ENCODE peak calls at places on chromosomes 3 and 15, in eight cellular contexts. One of them, this sample, is unnamed.

GRCh38 chr3:151707216-151707615 is 26.5 kb upstream of the AADACL2 start:
- DNase-seq in tibial artery: no peak
- DNase-seq in AG04450: no peak
- DNase-seq in WERI-Rb-1: no peak
- DNase-seq in neural crest cell: no peak
- DNase-seq in mammary epithelial cell: no peak
- DNase-seq in AG09309: no peak
- DNase-seq in fibroblast of pulmonary artery: no peak
- DNase-seq in this sample: no peak

GRCh38 chr15:93035953-93036810 is 52.8 kb downstream of the RGMA start:
- DNase-seq in neural crest cell: peak; percentile 59
- DNase-seq in AG04450: no peak
- DNase-seq in fibroblast of pulmonary artery: peak; percentile 53
- DNase-seq in WERI-Rb-1: peak; percentile 64
- DNase-seq in tibial artery: peak; percentile 31
- DNase-seq in mammary epithelial cell: no peak
- DNase-seq in AG09309: no peak
- DNase-seq in this sample: no peak

GRCh38 chr3:16377196-16377595 is 112.2 kb downstream of the OXNAD1 start:
- DNase-seq in AG04450: no peak
- DNase-seq in mammary epithelial cell: no peak
- DNase-seq in fibroblast of pulmonary artery: no peak
- DNase-seq in AG09309: no peak
- DNase-seq in WERI-Rb-1: no peak
- DNase-seq in neural crest cell: no peak
- DNase-seq in tibial artery: no peak
- DNase-seq in this sample: no peak

GRCh38 chr3:197854596-197855343 is 63.7 kb downstream of the LRCH3 start:
- DNase-seq in WERI-Rb-1: no peak
- DNase-seq in mammary epithelial cell: peak; percentile 90
- DNase-seq in AG09309: peak; percentile 98
- DNase-seq in tibial artery: no peak
- DNase-seq in AG04450: peak; percentile 94
- DNase-seq in neural crest cell: no peak
- DNase-seq in fibroblast of pulmonary artery: peak; percentile 91
- DNase-seq in this sample: peak; percentile 95

GRCh38 chr3:8982509-8982908 is 19.2 kb upstream of the RAD18 start:
- DNase-seq in AG04450: no peak
- DNase-seq in mammary epithelial cell: no peak
- DNase-seq in neural crest cell: no peak
- DNase-seq in AG09309: no peak
- DNase-seq in fibroblast of pulmonary artery: peak; percentile 22
- DNase-seq in tibial artery: no peak
- DNase-seq in WERI-Rb-1: no peak
- DNase-seq in this sample: peak; percentile 50

GRCh38 chr3:66469220-66469640 is 31.6 kb downstream of the LRIG1 start:
- DNase-seq in fibroblast of pulmonary artery: no peak
- DNase-seq in neural crest cell: no peak
- DNase-seq in AG09309: no peak
- DNase-seq in tibial artery: no peak
- DNase-seq in mammary epithelial cell: no peak
- DNase-seq in AG04450: no peak
- DNase-seq in WERI-Rb-1: no peak
- DNase-seq in this sample: no peak

GRCh38 chr3:185455860-185456259 is 43.0 kb downstream of the TMEM41A start:
- DNase-seq in fibroblast of pulmonary artery: no peak
- DNase-seq in WERI-Rb-1: no peak
- DNase-seq in AG09309: no peak
- DNase-seq in neural crest cell: no peak
- DNase-seq in mammary epithelial cell: no peak
- DNase-seq in AG04450: no peak
- DNase-seq in tibial artery: no peak
- DNase-seq in this sample: no peak

GRCh38 chr3:13244695-13245449 is 171.6 kb upstream of the IQSEC1 start:
- DNase-seq in neural crest cell: no peak
- DNase-seq in WERI-Rb-1: no peak
- DNase-seq in tibial artery: no peak
- DNase-seq in AG04450: no peak
- DNase-seq in fibroblast of pulmonary artery: no peak
- DNase-seq in AG09309: no peak
- DNase-seq in mammary epithelial cell: peak; percentile 95
- DNase-seq in this sample: no peak

GRCh38 chr3:126607214-126607908 is 47.6 kb downstream of the TXNRD3 start:
- DNase-seq in fibroblast of pulmonary artery: peak; percentile 62
- DNase-seq in AG04450: peak; percentile 16
- DNase-seq in mammary epithelial cell: peak; percentile 39
- DNase-seq in neural crest cell: no peak
- DNase-seq in tibial artery: no peak
- DNase-seq in AG09309: peak; percentile 14
- DNase-seq in WERI-Rb-1: no peak
- DNase-seq in this sample: peak; percentile 52

GRCh38 chr3:59364471-59364870 is 314.6 kb upstream of the CFAP20DC start:
- DNase-seq in AG04450: no peak
- DNase-seq in WERI-Rb-1: no peak
- DNase-seq in fibroblast of pulmonary artery: peak; percentile 20
- DNase-seq in neural crest cell: no peak
- DNase-seq in tibial artery: no peak
- DNase-seq in mammary epithelial cell: peak; percentile 18
- DNase-seq in AG09309: peak; percentile 46
- DNase-seq in this sample: peak; percentile 33

GRCh38 chr15:78220713-78221112 is 13.7 kb downstream of the ACSBG1 start:
- DNase-seq in mammary epithelial cell: no peak
- DNase-seq in tibial artery: no peak
- DNase-seq in AG09309: no peak
- DNase-seq in fibroblast of pulmonary artery: no peak
- DNase-seq in WERI-Rb-1: no peak
- DNase-seq in AG04450: no peak
- DNase-seq in neural crest cell: no peak
- DNase-seq in this sample: no peak

GRCh38 chr3:138675393-138675792 is 66.8 kb downstream of the FAIM start:
- DNase-seq in neural crest cell: no peak
- DNase-seq in AG09309: no peak
- DNase-seq in mammary epithelial cell: peak; percentile 14
- DNase-seq in tibial artery: no peak
- DNase-seq in fibroblast of pulmonary artery: peak; percentile 35
- DNase-seq in AG04450: no peak
- DNase-seq in WERI-Rb-1: no peak
- DNase-seq in this sample: peak; percentile 16

GRCh38 chr15:42490246-42490742 is 647 bp downstream of the ZNF106 start:
- DNase-seq in WERI-Rb-1: no peak
- DNase-seq in AG09309: no peak
- DNase-seq in fibroblast of pulmonary artery: peak; percentile 23
- DNase-seq in neural crest cell: no peak
- DNase-seq in mammary epithelial cell: peak; percentile 25
- DNase-seq in tibial artery: no peak
- DNase-seq in AG04450: no peak
- DNase-seq in this sample: peak; percentile 4

GRCh38 chr15:62060896-62061280 is 641 bp upstream of the VPS13C start:
- DNase-seq in AG09309: no peak
- DNase-seq in tibial artery: no peak
- DNase-seq in neural crest cell: no peak
- DNase-seq in AG04450: no peak
- DNase-seq in WERI-Rb-1: no peak
- DNase-seq in mammary epithelial cell: no peak
- DNase-seq in fibroblast of pulmonary artery: no peak
- DNase-seq in this sample: no peak

GRCh38 chr3:113212155-113212844 is 943 bp downstream of the BOC start:
- DNase-seq in tibial artery: peak; percentile 44
- DNase-seq in AG04450: no peak
- DNase-seq in WERI-Rb-1: peak; percentile 11
- DNase-seq in mammary epithelial cell: peak; percentile 47
- DNase-seq in fibroblast of pulmonary artery: peak; percentile 30
- DNase-seq in AG09309: no peak
- DNase-seq in neural crest cell: no peak
- DNase-seq in this sample: peak; percentile 59

GRCh38 chr15:49155834-49156627 is 632 bp upstream of the COPS2 start:
- DNase-seq in neural crest cell: no peak
- DNase-seq in AG09309: no peak
- DNase-seq in AG04450: no peak
- DNase-seq in mammary epithelial cell: peak; percentile 12
- DNase-seq in tibial artery: no peak
- DNase-seq in WERI-Rb-1: peak; percentile 14
- DNase-seq in fibroblast of pulmonary artery: peak; percentile 41
- DNase-seq in this sample: peak; percentile 25

GRCh38 chr15:31262901-31263671 is 63.5 kb upstream of the KLF13 start:
- DNase-seq in AG04450: no peak
- DNase-seq in WERI-Rb-1: no peak
- DNase-seq in fibroblast of pulmonary artery: no peak
- DNase-seq in mammary epithelial cell: peak; percentile 5
- DNase-seq in tibial artery: peak; percentile 49
- DNase-seq in neural crest cell: no peak
- DNase-seq in AG09309: peak; percentile 46
- DNase-seq in this sample: peak; percentile 48

GRCh38 chr15:72851586-72851985 is 68.0 kb upstream of the ADPGK start:
- DNase-seq in AG04450: no peak
- DNase-seq in fibroblast of pulmonary artery: no peak
- DNase-seq in WERI-Rb-1: peak; percentile 59
- DNase-seq in tibial artery: no peak
- DNase-seq in mammary epithelial cell: no peak
- DNase-seq in neural crest cell: no peak
- DNase-seq in AG09309: no peak
- DNase-seq in this sample: no peak

GRCh38 chr3:22542311-22542710 is 660.8 kb upstream of the UBE2E2 start:
- DNase-seq in WERI-Rb-1: no peak
- DNase-seq in neural crest cell: no peak
- DNase-seq in AG09309: no peak
- DNase-seq in fibroblast of pulmonary artery: peak; percentile 2
- DNase-seq in AG04450: no peak
- DNase-seq in mammary epithelial cell: no peak
- DNase-seq in tibial artery: no peak
- DNase-seq in this sample: no peak

GRCh38 chr3:122727766-122728165 is 47.1 kb downstream of the PARP14 start:
- DNase-seq in WERI-Rb-1: no peak
- DNase-seq in AG09309: no peak
- DNase-seq in mammary epithelial cell: no peak
- DNase-seq in neural crest cell: no peak
- DNase-seq in AG04450: no peak
- DNase-seq in tibial artery: no peak
- DNase-seq in fibroblast of pulmonary artery: no peak
- DNase-seq in this sample: peak; percentile 45
- TF ChIP-seq CTCF in WERI-Rb-1: no peak
- TF ChIP-seq CTCF in AG09309: no peak
- TF ChIP-seq CTCF in mammary epithelial cell: no peak
- TF ChIP-seq CTCF in neural crest cell: no peak
- TF ChIP-seq CTCF in AG04450: no peak
- TF ChIP-seq CTCF in tibial artery: no peak
- TF ChIP-seq CTCF in fibroblast of pulmonary artery: no peak
- TF ChIP-seq CTCF in this sample: no peak

GRCh38 chr3:28912120-28912885 is 368.6 kb upstream of the RBMS3 start:
- DNase-seq in tibial artery: no peak
- DNase-seq in AG09309: no peak
- DNase-seq in mammary epithelial cell: no peak
- DNase-seq in neural crest cell: no peak
- DNase-seq in AG04450: no peak
- DNase-seq in fibroblast of pulmonary artery: peak; percentile 28
- DNase-seq in WERI-Rb-1: no peak
- DNase-seq in this sample: no peak

GRCh38 chr3:28917895-28918294 is 363.0 kb upstream of the RBMS3 start:
- DNase-seq in mammary epithelial cell: no peak
- DNase-seq in AG09309: no peak
- DNase-seq in tibial artery: no peak
- DNase-seq in neural crest cell: no peak
- DNase-seq in WERI-Rb-1: no peak
- DNase-seq in fibroblast of pulmonary artery: no peak
- DNase-seq in AG04450: no peak
- DNase-seq in this sample: no peak

GRCh38 chr3:28916713-28917499 is 364.0 kb upstream of the RBMS3 start:
- DNase-seq in fibroblast of pulmonary artery: peak; percentile 89
- DNase-seq in WERI-Rb-1: peak; percentile 35
- DNase-seq in AG04450: peak; percentile 32
- DNase-seq in neural crest cell: peak; percentile 12
- DNase-seq in tibial artery: peak; percentile 74
- DNase-seq in AG09309: peak; percentile 25
- DNase-seq in mammary epithelial cell: peak; percentile 52
- DNase-seq in this sample: peak; percentile 71

DNA sequence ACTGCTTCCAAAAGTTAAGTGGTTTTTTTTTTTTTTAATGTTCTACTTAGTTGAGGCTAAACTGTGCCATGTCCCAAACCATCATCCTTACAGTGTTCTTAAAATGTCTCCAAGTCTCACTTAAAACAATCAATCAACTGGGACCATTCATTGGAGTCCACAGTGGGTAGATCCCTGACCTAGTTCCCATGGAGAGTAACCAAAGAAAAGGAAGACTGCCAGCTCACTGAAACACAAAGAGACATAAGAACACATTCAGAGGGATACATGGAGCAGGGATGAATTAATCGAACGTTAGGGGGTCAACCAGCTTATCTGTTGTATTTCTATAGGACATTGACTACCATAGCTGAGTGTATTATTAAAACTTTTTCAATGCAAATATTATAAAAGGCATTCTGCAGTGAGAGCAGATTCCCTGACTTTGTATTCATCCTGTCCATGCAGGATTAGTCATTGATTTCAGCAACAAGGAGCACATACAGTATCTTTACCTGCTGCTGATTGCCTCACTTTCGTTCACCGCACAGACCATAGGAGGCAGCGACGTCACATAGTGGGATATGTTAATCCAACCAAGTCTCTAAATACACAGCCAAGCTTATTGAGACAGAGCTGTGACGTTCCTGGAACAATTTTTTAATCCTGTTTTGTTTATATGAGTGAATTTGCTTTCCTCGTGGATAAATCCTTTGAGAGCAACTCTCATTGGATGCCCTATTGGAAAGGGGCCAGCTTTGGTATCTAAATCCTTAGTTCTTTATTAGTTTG is 365.0 kb upstream of the RBMS3 start:
- DNase-seq in WERI-Rb-1: peak; percentile 68
- DNase-seq in fibroblast of pulmonary artery: peak; percentile 82
- DNase-seq in neural crest cell: no peak
- DNase-seq in AG09309: peak; percentile 23
- DNase-seq in mammary epithelial cell: peak; percentile 87
- DNase-seq in AG04450: peak; percentile 61
- DNase-seq in tibial artery: peak; percentile 25
- DNase-seq in this sample: peak; percentile 39
- TF ChIP-seq CTCF in WERI-Rb-1: peak; percentile 64
- TF ChIP-seq CTCF in fibroblast of pulmonary artery: peak; percentile 18
- TF ChIP-seq CTCF in neural crest cell: peak; percentile 30
- TF ChIP-seq CTCF in AG09309: peak; percentile 22
- TF ChIP-seq CTCF in mammary epithelial cell: peak; percentile 46
- TF ChIP-seq CTCF in AG04450: peak; percentile 36
- TF ChIP-seq CTCF in tibial artery: no peak
- TF ChIP-seq CTCF in this sample: peak; percentile 28

DNA sequence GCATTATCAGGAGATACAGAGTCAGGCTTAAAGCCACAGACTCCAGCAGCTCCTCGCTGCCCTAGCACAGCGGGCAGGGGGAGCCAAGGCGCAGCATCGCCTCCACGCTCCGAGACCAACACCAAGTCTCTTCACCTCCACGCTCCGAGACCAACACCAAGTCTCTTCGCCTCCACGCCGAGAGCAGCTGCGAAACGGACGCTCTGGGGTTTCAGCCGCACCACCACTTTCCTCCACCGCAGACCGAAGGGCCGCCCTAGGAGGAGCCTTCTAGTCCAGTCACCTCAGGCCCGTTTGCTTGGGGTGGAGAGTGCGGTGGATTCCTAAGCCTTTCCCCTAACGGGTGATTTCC is 678 bp downstream of the DMXL2 start:
- DNase-seq in neural crest cell: peak; percentile 41
- DNase-seq in AG09309: no peak
- DNase-seq in tibial artery: peak; percentile 35
- DNase-seq in fibroblast of pulmonary artery: peak; percentile 67
- DNase-seq in mammary epithelial cell: peak; percentile 68
- DNase-seq in AG04450: peak; percentile 11
- DNase-seq in WERI-Rb-1: peak; percentile 47
- DNase-seq in this sample: peak; percentile 57
- TF ChIP-seq CTCF in neural crest cell: peak; percentile 24
- TF ChIP-seq CTCF in AG09309: peak; percentile 31
- TF ChIP-seq CTCF in tibial artery: no peak
- TF ChIP-seq CTCF in fibroblast of pulmonary artery: peak; percentile 28
- TF ChIP-seq CTCF in mammary epithelial cell: no peak
- TF ChIP-seq CTCF in AG04450: no peak
- TF ChIP-seq CTCF in WERI-Rb-1: peak; percentile 33
- TF ChIP-seq CTCF in this sample: peak; percentile 27

GRCh38 chr3:63565220-63565619 is 87.3 kb upstream of the SNTN start:
- DNase-seq in mammary epithelial cell: no peak
- DNase-seq in WERI-Rb-1: peak; percentile 56
- DNase-seq in tibial artery: no peak
- DNase-seq in neural crest cell: no peak
- DNase-seq in AG09309: no peak
- DNase-seq in AG04450: no peak
- DNase-seq in fibroblast of pulmonary artery: no peak
- DNase-seq in this sample: no peak
- TF ChIP-seq CTCF in mammary epithelial cell: no peak
- TF ChIP-seq CTCF in WERI-Rb-1: peak; percentile 62
- TF ChIP-seq CTCF in tibial artery: no peak
- TF ChIP-seq CTCF in neural crest cell: no peak
- TF ChIP-seq CTCF in AG09309: no peak
- TF ChIP-seq CTCF in AG04450: no peak
- TF ChIP-seq CTCF in fibroblast of pulmonary artery: no peak
- TF ChIP-seq CTCF in this sample: no peak

This sample was measured in AG10803.